ENCODE peak calls at places on chromosomes 6 and 20, in seven cellular contexts. J, H, C, T, Z, L and A are unnamed samples.

GRCh38 chr6:26233608-26234420 is 131.2 kb upstream of the BTN3A2 start:
- DNase-seq in C (no peak), T (peak; percentile 40), J (peak; percentile 62), Z (peak; percentile 90), L (no peak), H (peak; percentile 82), A (peak; percentile 91)

GRCh38 chr20:19944772-19945459 is 72.2 kb upstream of the NAA20 start:
- DNase-seq in C (no peak), Z (no peak), J (no peak), H (no peak), L (no peak), T (no peak), A (no peak)

GRCh38 chr20:61649879-61650200 is 397.8 kb downstream of the CDH4 start:
- DNase-seq in T (no peak), C (no peak), L (no peak), H (no peak), Z (no peak), J (no peak), A (no peak)

GRCh38 chr6:46287681-46288080 is 116.9 kb upstream of the ENPP5 start:
- DNase-seq in C (no peak), T (no peak), L (no peak), J (no peak), H (no peak), Z (no peak), A (no peak)

GRCh38 chr20:6055161-6055783 is 1.4 kb upstream of the LRRN4 start:
- DNase-seq in C (no peak), H (no peak), T (peak; percentile 48), L (no peak), Z (no peak), J (no peak), A (no peak)

GRCh38 chr6:43287717-43288679 is 10.1 kb upstream of the SLC22A7 start:
- DNase-seq in H (no peak), T (no peak), Z (no peak), J (no peak), C (no peak), L (no peak), A (no peak)

GRCh38 chr20:4681971-4682370 is 39.7 kb upstream of the PRND start:
- DNase-seq in Z (no peak), T (no peak), J (no peak), L (peak; percentile 27), C (no peak), H (no peak), A (no peak)

GRCh38 chr6:134119481-134119880 is 67.1 kb upstream of the SLC2A12 start:
- DNase-seq in J (no peak), C (no peak), H (no peak), Z (no peak), T (no peak), L (no peak), A (no peak)

GRCh38 chr20:49916146-49917002 is 1.0 kb upstream of the SPATA2 start:
- DNase-seq in L (peak; percentile 85), H (peak; percentile 95), T (no peak), Z (peak; percentile 37), J (no peak), C (no peak), A (peak; percentile 51)

GRCh38 chr6:152225231-152225934 is 411.8 kb downstream of the SYNE1 start:
- DNase-seq in L (no peak), Z (no peak), T (no peak), J (no peak), H (no peak), C (no peak), A (no peak)

GRCh38 chr20:18323705-18324104 is 35.4 kb downstream of the ZNF133 start:
- DNase-seq in J (peak; percentile 58), L (no peak), Z (no peak), C (no peak), H (no peak), T (no peak), A (no peak)

GRCh38 chr20:12984863-12985262 is 23.9 kb upstream of the SPTLC3 start:
- DNase-seq in L (no peak), T (no peak), J (no peak), Z (no peak), H (peak; percentile 71), C (no peak), A (no peak)

GRCh38 chr20:46221271-46221670 is 87.0 kb downstream of the CDH22 start:
- DNase-seq in L (no peak), H (no peak), T (no peak), J (peak; percentile 56), C (no peak), Z (no peak), A (no peak)

GRCh38 chr20:46222521-46223007 is 85.7 kb downstream of the CDH22 start:
- DNase-seq in C (no peak), H (no peak), Z (no peak), J (peak; percentile 57), L (peak; percentile 41), T (no peak), A (no peak)

GRCh38 chr20:46219190-46219589 is 89.1 kb downstream of the CDH22 start:
- DNase-seq in Z (no peak), L (no peak), H (no peak), T (no peak), C (no peak), J (no peak), A (no peak)

GRCh38 chr20:46219920-46220319 is 88.4 kb downstream of the CDH22 start:
- DNase-seq in L (no peak), H (no peak), Z (no peak), C (no peak), T (no peak), J (no peak), A (no peak)

GRCh38 chr20:46220808-46221207 is 87.5 kb downstream of the CDH22 start:
- DNase-seq in L (no peak), C (peak; percentile 75), Z (no peak), T (peak; percentile 89), H (no peak), J (peak; percentile 95), A (no peak)
- TF ChIP-seq EZH2phosphoT487 in L (no peak), C (no peak), Z (no peak), T (no peak), H (no peak), J (no peak), A (no peak)

GRCh38 chr6:110296151-110297028 is 61.8 kb downstream of the METTL24 start:
- DNase-seq in Z (no peak), T (no peak), J (no peak), H (no peak), C (no peak), L (no peak), A (no peak)
- H3K27ac ChIP-seq in Z (no peak overlapping the region), T (no peak overlapping the region), J (no peak overlapping the region), H (no peak overlapping the region), C (no peak overlapping the region), L (peak overlapping the region; percentile 42), A (no peak overlapping the region)

DNA sequence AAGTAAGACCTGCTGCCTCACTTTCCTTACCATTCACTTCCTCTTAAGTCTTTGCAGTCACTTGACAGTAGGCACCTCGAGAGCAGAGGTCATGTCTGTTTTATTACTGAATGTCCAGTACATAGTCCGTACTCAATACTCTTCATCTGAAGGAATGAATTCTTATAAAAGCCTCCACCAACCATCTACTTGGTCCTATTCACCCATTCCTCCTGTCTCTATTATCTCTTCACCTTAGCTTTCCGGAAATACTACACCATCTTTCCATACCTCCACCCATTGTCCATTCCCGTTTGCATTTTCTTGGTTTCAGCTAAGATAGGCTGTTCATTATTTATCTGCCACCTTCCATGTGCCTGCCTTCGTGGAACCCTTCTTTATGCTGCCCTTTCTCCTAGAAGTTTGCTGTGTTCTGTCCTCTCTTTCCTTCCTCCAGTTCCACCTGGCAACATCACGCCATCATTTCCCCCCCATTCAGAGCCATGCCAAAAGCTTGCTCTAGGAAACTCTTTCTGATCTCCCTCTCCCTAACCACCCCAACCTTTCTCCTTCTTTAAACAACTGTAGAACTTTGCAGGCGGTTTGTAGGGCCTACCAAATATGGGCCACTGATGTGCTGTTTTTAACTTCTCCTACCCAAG is 38.3 kb downstream of the ENPP1 start:
- DNase-seq in J (no peak), H (no peak), L (no peak), Z (no peak), C (no peak), T (no peak), A (no peak)
- TF ChIP-seq EZH2phosphoT487 in J (no peak), H (no peak), L (no peak), Z (no peak), C (no peak), T (no peak), A (no peak)

DNA sequence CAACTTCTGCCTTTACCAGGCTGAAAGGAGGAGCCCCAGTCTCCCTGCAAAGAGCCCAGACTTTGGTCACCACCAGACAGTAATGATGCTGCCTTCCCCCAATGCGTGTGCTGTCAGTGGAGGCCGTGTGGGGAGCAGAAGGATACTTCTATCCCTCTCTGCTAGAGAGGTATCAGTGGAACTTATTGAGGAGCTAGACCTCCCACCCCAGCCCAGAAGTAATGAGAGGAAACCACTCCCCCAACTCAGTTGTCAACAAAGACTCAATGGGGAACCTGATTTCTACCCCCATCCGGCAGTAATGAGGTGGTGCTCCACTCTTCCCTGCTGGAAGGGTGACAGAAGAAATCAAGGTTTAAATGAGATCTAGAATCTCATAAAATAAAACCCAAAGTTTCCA is 4.4 kb upstream of the WFDC8 start:
- DNase-seq in C (no peak), J (peak; percentile 24), Z (no peak), T (no peak), L (no peak), H (no peak), A (no peak)
- H3K27ac ChIP-seq in C (no peak overlapping the region), J (no peak overlapping the region), Z (no peak overlapping the region), T (no peak overlapping the region), L (no peak overlapping the region), H (no peak overlapping the region), A (no peak overlapping the region)

DNA sequence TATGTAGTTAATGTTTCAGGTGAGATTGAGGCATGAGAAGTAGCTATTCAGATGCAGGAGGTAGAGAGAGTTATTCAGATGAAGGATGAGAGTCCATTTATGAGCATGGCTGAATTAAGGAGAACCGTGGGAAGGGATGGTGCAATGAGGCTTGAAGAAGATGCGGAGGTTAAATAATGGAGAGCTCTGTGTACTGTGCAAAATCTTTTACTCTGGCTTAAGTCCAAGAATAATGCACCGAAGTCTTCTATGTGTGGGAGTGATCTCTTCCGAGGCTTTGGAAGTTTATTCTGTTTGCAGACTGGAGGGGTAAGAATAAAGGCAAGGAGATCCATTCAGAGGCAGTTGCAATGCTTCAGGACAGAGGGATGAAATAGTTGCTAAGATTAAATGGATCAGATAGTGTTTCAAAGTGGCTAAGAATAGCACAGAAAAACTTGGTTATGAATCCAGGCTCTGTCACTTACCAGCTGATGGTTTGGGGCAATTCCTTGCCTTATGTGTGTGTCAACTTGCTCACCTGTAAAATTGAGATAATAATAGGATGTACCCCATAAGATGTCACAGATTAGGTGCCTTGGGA is 467.1 kb downstream of the HDGFL1 start:
- DNase-seq in T (no peak), J (no peak), C (no peak), L (no peak), Z (no peak), H (no peak), A (no peak)
- TF ChIP-seq EZH2phosphoT487 in T (no peak), J (no peak), C (no peak), L (no peak), Z (no peak), H (no peak), A (no peak)

GRCh38 chr6:158018851-158019361 is 37.2 kb downstream of the SYNJ2 start:
- DNase-seq in L (no peak), H (no peak), Z (no peak), J (no peak), T (no peak), C (no peak), A (no peak)
- H3K27ac ChIP-seq in L (peak overlapping the region; percentile 23), H (no peak overlapping the region), Z (no peak overlapping the region), J (no peak overlapping the region), T (no peak overlapping the region), C (no peak overlapping the region), A (no peak overlapping the region)